ENCODE peak calls at places on chromosome 9, in eight cellular contexts. N, H, F, S, M, O, C and V are unnamed samples. For H3K9me2, the result is how much of the 10 kb centered on the place peaks cover.

GRCh38 chr9:68541568-68541967 is 885 bp upstream of the TMEM252 start:
- DNase-seq in S (no peak), F (no peak), H (no peak), N (no peak), C (no peak), M (no peak), O (no peak), V (no peak)

GRCh38 chr9:86600291-86600690 is 246.1 kb upstream of the TUT7 start:
- DNase-seq in O (peak), M (no peak), S (no peak), F (no peak), N (no peak), C (no peak), H (peak), V (peak)

GRCh38 chr9:86557063-86557766 is 203.0 kb upstream of the TUT7 start:
- DNase-seq in C (no peak), N (no peak), F (no peak), M (no peak), H (no peak), O (no peak), S (peak), V (peak)

GRCh38 chr9:132648685-132649084 is 21.1 kb downstream of the DDX31 start:
- DNase-seq in S (no peak), M (no peak), F (no peak), C (no peak), N (no peak), H (no peak), O (peak), V (no peak)

GRCh38 chr9:91712811-91713210 is 237.2 kb downstream of the ROR2 start:
- DNase-seq in F (peak), S (no peak), N (no peak), C (no peak), M (no peak), O (no peak), H (no peak), V (no peak)

GRCh38 chr9:136088939-136089696 is 6.0 kb downstream of the NACC2 start:
- DNase-seq in N (no peak), H (no peak), F (peak), M (no peak), S (no peak), C (no peak), O (no peak), V (no peak)

GRCh38 chr9:74133921-74134320 is 363.2 kb upstream of the RORB start:
- DNase-seq in O (no peak), H (no peak), N (no peak), S (no peak), C (no peak), M (no peak), F (no peak), V (no peak)

GRCh38 chr9:136108648-136109266 is 9.9 kb downstream of the TMEM250 start:
- DNase-seq in O (no peak), S (no peak), M (no peak), C (no peak), F (no peak), H (no peak), N (no peak), V (no peak)

GRCh38 chr9:127873223-127873691 is 4.2 kb downstream of the AK1 start:
- DNase-seq in O (no peak), N (no peak), S (no peak), H (no peak), C (no peak), F (peak), M (no peak), V (no peak)

GRCh38 chr9:132744881-132745761 is 74.9 kb downstream of the GTF3C4 start:
- DNase-seq in H (no peak), F (peak), S (peak), C (no peak), N (no peak), M (peak), O (no peak), V (peak)

GRCh38 chr9:110814159-110814558 is 145.6 kb downstream of the MUSK start:
- DNase-seq in F (no peak), S (no peak), O (peak), H (peak), M (no peak), N (no peak), C (no peak), V (no peak)

GRCh38 chr9:93678199-93679019 is 102.0 kb downstream of the PHF2 start:
- DNase-seq in M (no peak), F (peak), O (no peak), C (no peak), S (no peak), H (no peak), N (no peak), V (no peak)

GRCh38 chr9:93677061-93677571 is 100.7 kb downstream of the PHF2 start:
- DNase-seq in C (no peak), S (no peak), N (no peak), H (no peak), M (no peak), F (peak), O (no peak), V (no peak)

GRCh38 chr9:93679536-93680444 is 103.4 kb downstream of the PHF2 start:
- DNase-seq in N (no peak), M (no peak), H (no peak), O (no peak), F (peak), C (no peak), S (no peak), V (no peak)

GRCh38 chr9:93676310-93677054 is 100.1 kb downstream of the PHF2 start:
- DNase-seq in S (no peak), M (no peak), O (no peak), F (peak), H (no peak), N (no peak), C (no peak), V (no peak)

DNA sequence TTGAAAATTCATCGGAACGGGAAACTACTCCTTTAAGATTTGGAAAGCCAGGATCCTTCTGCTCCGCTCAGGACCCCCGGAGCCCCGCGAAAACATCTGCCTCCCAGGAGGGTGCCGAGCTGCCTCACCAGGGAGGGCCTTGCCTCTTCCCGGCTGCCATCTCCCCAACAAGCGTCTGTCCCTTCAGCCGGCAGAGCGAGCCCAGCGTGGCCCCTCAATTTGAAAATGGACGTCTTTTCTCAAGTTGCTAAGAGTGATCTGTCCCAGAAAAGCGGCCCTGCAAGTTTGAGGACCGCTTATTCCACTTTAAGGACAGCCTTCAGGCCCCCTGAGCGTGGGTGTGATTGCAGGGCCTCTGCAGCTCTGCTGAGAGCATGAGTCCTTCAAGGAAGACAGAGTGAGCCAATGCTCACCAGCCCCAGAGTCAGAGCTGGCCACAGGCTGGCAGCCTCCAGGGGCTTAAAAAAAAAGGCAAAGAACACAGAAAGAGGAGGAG is 101.3 kb downstream of the PHF2 start:
- DNase-seq in N (no peak), M (no peak), O (no peak), F (peak), S (no peak), C (no peak), H (no peak), V (no peak)
- H3K9me2 ChIP-seq in N (under half), M (under half), O (under half), F (under half), S (under half), C (under half), H (under half), V (under half)

DNA sequence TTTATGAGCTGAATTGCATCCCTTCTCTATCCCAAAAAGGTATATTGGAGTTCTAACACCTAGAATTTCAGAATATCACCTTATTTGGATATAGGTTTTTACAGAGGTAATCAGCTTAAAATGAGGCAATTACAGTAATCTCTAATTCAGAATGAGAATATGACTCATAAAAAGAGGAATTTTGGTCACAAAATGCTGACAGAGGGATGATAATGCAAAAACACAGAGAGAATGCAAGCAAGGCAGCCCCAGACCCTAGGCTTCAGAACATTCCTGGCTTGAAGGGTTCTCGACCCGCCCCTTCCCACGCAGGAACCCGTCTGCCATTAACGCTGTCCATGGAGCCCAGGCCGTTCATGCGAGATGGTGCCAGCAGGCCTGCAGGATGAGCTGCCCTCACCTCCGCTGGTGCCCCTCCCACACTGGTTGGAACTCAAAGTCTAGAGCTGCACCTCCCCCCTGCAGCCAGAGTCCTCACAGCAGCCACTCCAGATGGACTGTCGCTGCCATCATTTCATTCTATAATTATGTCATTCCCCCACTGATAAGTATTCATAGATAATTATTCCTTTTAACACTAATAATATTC is 1173.4 kb upstream of the ACO1 start:
- DNase-seq in N (no peak), S (no peak), H (no peak), O (no peak), F (no peak), C (no peak), M (peak), V (no peak)
- H3K9me2 ChIP-seq in N (under half), S (under half), H (under half), O (under half), F (under half), C (under half), M (under half), V (under half)

DNA sequence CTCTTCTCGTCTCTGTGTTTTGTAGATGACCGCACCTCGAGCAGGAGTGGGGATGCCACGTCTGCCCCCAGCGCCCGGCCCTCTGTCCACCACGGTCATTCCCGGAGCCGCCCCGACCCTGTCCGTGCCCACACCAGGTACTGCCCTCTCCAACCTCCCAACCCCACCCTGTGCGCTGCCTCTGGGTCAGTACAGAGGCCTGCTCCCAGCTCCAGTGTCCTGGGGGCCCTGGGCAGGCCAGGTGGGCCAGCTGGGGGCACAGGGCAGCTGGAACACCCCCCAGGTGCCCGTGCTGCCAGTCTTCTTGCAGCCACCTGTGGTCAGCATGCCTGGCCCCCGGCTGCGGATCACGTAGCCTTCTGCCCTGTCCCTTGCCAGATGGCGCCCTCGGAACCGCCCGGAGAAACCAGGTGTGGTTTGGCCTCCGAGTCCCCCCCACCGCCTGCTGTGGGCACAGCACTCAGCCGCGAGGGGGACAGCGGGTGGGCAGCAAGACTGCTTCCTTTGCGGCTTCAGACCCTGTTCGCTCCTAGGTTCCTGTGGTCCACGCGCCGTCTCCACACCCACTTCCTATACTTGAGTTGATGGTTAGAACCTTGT is 133.7 kb downstream of the WNK2 start:
- DNase-seq in S (no peak), C (no peak), N (no peak), O (no peak), F (no peak), H (no peak), M (no peak), V (no peak)
- H3K9me2 ChIP-seq in S (under half), C (under half), N (under half), O (under half), F (under half), H (under half), M (under half), V (under half)

DNA sequence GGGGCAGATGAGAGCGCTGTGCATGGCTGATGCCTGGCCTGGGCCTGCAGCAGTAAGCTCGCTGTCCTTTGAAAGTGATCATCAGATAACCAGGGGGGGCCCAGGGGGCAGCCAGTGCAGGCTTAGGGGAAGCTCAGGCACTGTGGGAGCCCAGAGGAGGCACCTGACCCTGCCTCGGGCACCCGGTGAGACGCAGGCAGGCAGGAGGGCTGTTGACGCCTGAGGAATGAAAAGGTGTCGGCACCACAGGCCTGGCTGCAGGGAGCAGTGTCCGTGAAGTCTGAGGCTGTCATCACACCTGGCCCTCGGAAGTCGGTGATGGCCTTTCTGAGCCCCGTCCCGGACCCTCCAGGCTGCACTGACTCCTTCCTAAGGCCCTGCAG is 84.6 kb downstream of the RXRA start:
- DNase-seq in M (no peak), C (no peak), H (no peak), S (no peak), F (no peak), O (no peak), N (no peak), V (no peak)
- H3K9me2 ChIP-seq in M (under half), C (under half), H (under half), S (under half), F (under half), O (under half), N (under half), V (under half)

GRCh38 chr9:20349568-20349967 is 272.7 kb downstream of the MLLT3 start:
- DNase-seq in O (no peak), F (peak), N (no peak), M (no peak), H (no peak), C (no peak), S (no peak), V (no peak)
- H3K9me2 ChIP-seq in O (under half), F (under half), N (under half), M (under half), H (under half), C (under half), S (under half), V (under half)

GRCh38 chr9:135053133-135053532 is 34.3 kb upstream of the OLFM1 start:
- DNase-seq in M (no peak), H (no peak), S (no peak), F (no peak), C (peak), N (no peak), O (no peak), V (no peak)
- H3K9me2 ChIP-seq in M (under half), H (under half), S (under half), F (under half), C (under half), N (under half), O (under half), V (under half)